ENCODE peak calls at places on chromosomes 2 and 18, in six cellular contexts. B is WERI-Rb-1; D is choroid plexus epithelial cell; W is cardiac muscle cell; Q is fibroblast of pulmonary artery; C is activated CD8-positive, alpha-beta T cell treated with anti-CD3 and anti-CD28 coated beads for 36 hours. S is an unnamed sample.

GRCh38 chr18:63022429-63023022 is 297.0 kb downstream of the BCL2 start:
- DNase-seq in B (no peak), D (no peak), W (no peak), Q (no peak), C (peak), S (peak)

GRCh38 chr2:6757215-6757614 is 108.5 kb downstream of the CMPK2 start:
- DNase-seq in B (no peak), D (no peak), W (no peak), Q (no peak), C (no peak), S (no peak)

GRCh38 chr2:228367356-228367755 is 185.9 kb upstream of the SPHKAP start:
- DNase-seq in B (no peak), D (no peak), W (no peak), Q (no peak), C (no peak), S (no peak)

GRCh38 chr2:85131116-85131515 is 2.1 kb upstream of the TCF7L1 start:
- DNase-seq in B (peak), D (peak), W (peak), Q (peak), C (peak), S (peak)

GRCh38 chr2:113015655-113016054 is 10.4 kb downstream of the IL36A start:
- DNase-seq in B (no peak), D (no peak), W (no peak), Q (no peak), C (no peak), S (no peak)

GRCh38 chr2:27014771-27015433 is 17.9 kb upstream of the TMEM214 start:
- DNase-seq in B (peak), D (no peak), W (no peak), Q (no peak), C (no peak), S (no peak)

GRCh38 chr2:175153-175786 is 88.6 kb downstream of the SH3YL1 start:
- DNase-seq in B (no peak), D (no peak), W (no peak), Q (no peak), C (no peak), S (no peak)

GRCh38 chr2:239468491-239469017 is 67.7 kb upstream of the HDAC4 start:
- DNase-seq in B (no peak), D (no peak), W (no peak), Q (no peak), C (no peak), S (no peak)

GRCh38 chr2:6309415-6310185 is 556.1 kb downstream of the CMPK2 start:
- DNase-seq in B (no peak), D (no peak), W (no peak), Q (no peak), C (no peak), S (peak)

GRCh38 chr2:49664827-49665226 is 510.5 kb upstream of the FSHR start:
- DNase-seq in B (no peak), D (no peak), W (no peak), Q (no peak), C (no peak), S (no peak)

GRCh38 chr2:40178171-40178778 is 273.6 kb downstream of the SLC8A1 start:
- DNase-seq in B (no peak), D (no peak), W (no peak), Q (no peak), C (no peak), S (no peak)

GRCh38 chr2:45823723-45824206 is 172.3 kb downstream of the PRKCE start:
- DNase-seq in B (no peak), D (no peak), W (no peak), Q (no peak), C (no peak), S (no peak)

GRCh38 chr2:100509066-100509465 is 38.8 kb downstream of the NMS start:
- DNase-seq in B (no peak), D (no peak), W (no peak), Q (no peak), C (no peak), S (no peak)

GRCh38 chr2:23637011-23637778 is 252.2 kb downstream of the KLHL29 start:
- DNase-seq in B (no peak), D (peak), W (peak), Q (peak), C (no peak), S (no peak)

GRCh38 chr2:106089611-106090010 is 104.5 kb downstream of the UXS1 start:
- DNase-seq in B (no peak), D (no peak), W (no peak), Q (no peak), C (no peak), S (no peak)

GRCh38 chr2:106091219-106091618 is 102.9 kb downstream of the UXS1 start:
- DNase-seq in B (no peak), D (no peak), W (no peak), Q (no peak), C (no peak), S (no peak)

GRCh38 chr2:106080955-106081354 is 113.1 kb downstream of the UXS1 start:
- DNase-seq in B (no peak), D (no peak), W (no peak), Q (no peak), C (no peak), S (no peak)

DNA sequence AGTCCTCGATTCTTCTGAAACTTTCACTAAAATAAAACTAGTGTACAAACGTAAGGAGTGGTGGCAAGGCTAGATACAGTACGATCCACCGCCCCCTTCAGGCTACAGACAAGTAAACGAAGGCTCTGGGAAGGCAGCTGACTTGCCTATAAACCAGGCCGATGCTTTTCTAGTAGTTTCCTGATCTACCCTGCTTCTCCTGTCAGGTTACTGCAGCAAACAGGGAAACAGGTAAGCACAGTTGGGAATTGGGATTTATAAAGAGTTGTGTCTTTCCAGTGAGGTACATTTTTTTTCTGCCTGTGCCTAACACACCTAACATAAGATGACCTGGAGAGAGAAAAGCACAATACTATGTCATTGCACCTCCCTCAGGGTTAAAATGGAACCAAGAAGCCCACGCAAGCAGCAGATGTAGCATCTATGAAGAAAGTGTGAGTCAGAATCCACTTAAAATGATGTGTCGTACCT is 108.6 kb downstream of the UXS1 start:
- DNase-seq in B (no peak), D (peak), W (peak), Q (peak), C (peak), S (no peak)
- TF ChIP-seq CTCF in B (peak), D (peak), W (peak), Q (peak), C (peak), S (no peak)

GRCh38 chr2:122421777-122422176 is 666.3 kb downstream of the TSN start:
- DNase-seq in B (no peak), D (no peak), W (no peak), Q (no peak), C (no peak), S (no peak)
- TF ChIP-seq CTCF in B (no peak), D (no peak), W (no peak), Q (no peak), C (no peak), S (no peak)

DNA sequence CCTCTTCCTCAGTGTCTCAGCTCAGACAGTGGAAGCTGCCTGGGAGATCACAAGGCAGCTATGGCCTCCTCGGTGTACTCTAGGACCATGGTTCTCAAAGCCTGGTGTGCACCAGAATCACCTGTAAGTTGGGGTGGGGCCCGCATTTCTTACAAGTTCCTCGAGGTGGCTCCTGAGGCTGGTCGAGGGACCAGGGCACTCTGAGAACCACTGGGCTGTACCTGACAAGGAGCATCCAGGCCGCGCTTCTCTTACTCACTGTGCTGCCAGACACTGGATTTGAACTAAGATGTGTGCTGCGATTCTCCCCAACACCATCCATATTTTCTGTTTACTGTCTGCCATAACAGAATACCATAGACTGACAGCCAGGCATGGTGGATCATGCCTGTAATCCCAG is 59.5 kb downstream of the DIPK1C start:
- DNase-seq in B (peak), D (no peak), W (no peak), Q (no peak), C (no peak), S (no peak)
- TF ChIP-seq CTCF in B (peak), D (no peak), W (no peak), Q (no peak), C (no peak), S (no peak)

DNA sequence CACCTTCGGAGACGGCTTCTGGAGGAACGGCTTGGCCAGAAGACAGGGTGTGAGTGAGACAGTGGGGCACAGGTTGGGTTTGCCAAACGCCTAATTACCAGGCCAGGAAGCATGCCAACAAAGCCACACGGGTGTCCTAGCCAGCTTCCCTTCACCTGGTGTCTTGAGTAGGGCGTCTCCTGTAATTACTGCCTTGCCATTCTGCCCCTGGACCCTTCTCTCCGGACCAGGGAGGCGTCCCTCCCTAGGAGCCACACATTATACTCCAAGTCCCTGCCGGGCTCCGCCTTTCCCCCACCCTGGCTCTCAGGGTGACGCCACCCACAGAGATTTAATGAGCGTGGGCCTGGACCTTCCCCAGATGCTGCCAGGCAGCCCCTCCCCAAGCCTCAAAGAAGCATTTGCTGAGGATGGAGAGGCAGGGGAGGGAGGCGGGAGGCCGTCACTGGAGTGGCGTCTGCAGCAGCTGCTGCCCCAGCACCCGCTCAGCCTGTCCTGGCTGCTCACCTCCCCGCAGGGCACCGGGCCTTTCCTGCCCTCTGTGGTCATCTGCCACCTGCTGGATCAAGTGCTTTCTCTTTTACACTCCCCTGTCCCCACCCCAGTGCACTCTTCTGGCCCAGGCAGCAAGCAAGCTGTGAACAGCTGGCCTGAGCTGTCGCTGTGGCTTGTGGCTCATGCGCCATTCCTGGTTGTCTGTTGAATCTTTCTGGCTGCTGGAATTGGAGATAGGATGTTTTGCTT is 20.7 kb downstream of the FOSL2 start:
- DNase-seq in B (peak), D (peak), W (no peak), Q (no peak), C (no peak), S (no peak)
- TF ChIP-seq CTCF in B (peak), D (peak), W (no peak), Q (peak), C (no peak), S (no peak)

S was measured in nephron progenitor cell.